ENCODE peak calls at places on chromosome 1, in six cellular contexts. B is activated CD4-positive, alpha-beta T cell treated with anti-CD3 and anti-CD28 coated beads for 36 hours; H is GM03348; U is stimulated activated CD4-positive, alpha-beta T cell treated with anti-CD3 and anti-CD28 coated beads, Interleukin-12 subunit alpha, Interleukin-12 subunit beta, amount 100 ng/mL, for 24 hours; G is NCI-H1105; P is T-helper 9 cell. C is an unnamed sample.

GRCh38 chr1:60564856-60565445 is 491.4 kb upstream of the C1orf87 start:
- DNase-seq in B (no peak), H (no peak), U (no peak), G (no peak), P (no peak), C (no peak)

GRCh38 chr1:23567629-23567995 is 8.3 kb upstream of the ID3 start:
- DNase-seq in B (no peak), H (no peak), U (no peak), G (no peak), P (no peak), C (no peak)

GRCh38 chr1:40884055-40884795 is 22.1 kb upstream of the CITED4 start:
- DNase-seq in B (peak; percentile 22), H (peak; percentile 41), U (no peak), G (no peak), P (no peak), C (no peak)

GRCh38 chr1:35932158-35932636 is 1.3 kb downstream of the AGO3 start:
- DNase-seq in B (no peak), H (no peak), U (no peak), G (no peak), P (no peak), C (no peak)

GRCh38 chr1:57848406-57848805 is 424.5 kb upstream of the DAB1 start:
- DNase-seq in B (no peak), H (peak; percentile 22), U (no peak), G (no peak), P (no peak), C (no peak)

GRCh38 chr1:213979751-213980605 is 7.8 kb upstream of the PROX1 start:
- DNase-seq in B (no peak), H (no peak), U (no peak), G (no peak), P (no peak), C (no peak)

GRCh38 chr1:8473892-8474300 is 156.0 kb downstream of the SLC45A1 start:
- DNase-seq in B (no peak), H (no peak), U (no peak), G (peak; percentile 63), P (no peak), C (no peak)

GRCh38 chr1:73911849-73912248 is 286.1 kb downstream of the LRRIQ3 start:
- DNase-seq in B (no peak), H (no peak), U (no peak), G (no peak), P (no peak), C (no peak)

GRCh38 chr1:173477286-173478098 is at the start of gene PRDX6:
- DNase-seq in B (no peak), H (peak; percentile 71), U (peak; percentile 11), G (peak; percentile 95), P (peak; percentile 79), C (peak; percentile 86)

GRCh38 chr1:67700692-67701410 is 15.8 kb downstream of the GADD45A start:
- DNase-seq in B (peak; percentile 44), H (no peak), U (peak; percentile 4), G (no peak), P (no peak), C (no peak)

GRCh38 chr1:19845166-19845954 is 30.3 kb upstream of the RNF186 start:
- DNase-seq in B (no peak), H (no peak), U (no peak), G (no peak), P (no peak), C (no peak)